ENCODE peak calls at places on chromosomes 3 and 15, in four cellular contexts. N, H, A and O are unnamed samples. For H3K4me1, the result is how much of the 10 kb centered on the place peaks cover.

GRCh38 chr3:185250247-185250646 is 3.6 kb downstream of the EHHADH start:
- DNase-seq in A (no peak), N (no peak), H (peak), O (no peak)

GRCh38 chr3:194584435-194584776 is 48.8 kb downstream of the TMEM44 start:
- DNase-seq in A (no peak), N (no peak), H (no peak), O (no peak)

GRCh38 chr3:76097588-76097975 is 312.2 kb upstream of the ZNF717 start:
- DNase-seq in N (no peak), H (peak), A (no peak), O (no peak)

GRCh38 chr3:56813656-56813965 is 11.9 kb upstream of the ARHGEF3 start:
- DNase-seq in N (no peak), H (no peak), A (no peak), O (no peak)

GRCh38 chr3:80355144-80355543 is 587.3 kb upstream of the ROBO1 start:
- DNase-seq in H (no peak), A (no peak), N (no peak), O (no peak)

GRCh38 chr15:52178765-52179164 is 12.4 kb downstream of the GNB5 start:
- DNase-seq in H (no peak), A (peak), N (peak), O (peak)

GRCh38 chr15:65368646-65369045 is 9.2 kb downstream of the IGDCC3 start:
- DNase-seq in A (no peak), H (no peak), N (no peak), O (no peak)

GRCh38 chr15:59069430-59069829 is 35.5 kb upstream of the CCNB2 start:
- DNase-seq in A (no peak), N (no peak), H (no peak), O (no peak)

GRCh38 chr15:43887901-43888300 is 61.1 kb downstream of the WDR76 start:
- DNase-seq in N (no peak), H (no peak), A (no peak), O (no peak)

GRCh38 chr3:137191133-137191923 is 233.5 kb downstream of the IL20RB start:
- DNase-seq in H (no peak), N (no peak), A (no peak), O (no peak)

GRCh38 chr15:74421302-74422245 is 12.2 kb downstream of the SEMA7A start:
- DNase-seq in A (no peak), H (no peak), N (no peak), O (no peak)

GRCh38 chr3:62369476-62369743 is 3.9 kb downstream of the FEZF2 start:
- DNase-seq in N (no peak), A (no peak), H (no peak), O (no peak)

GRCh38 chr15:41323611-41324010 is 8.8 kb downstream of the OIP5 start:
- DNase-seq in A (no peak), N (no peak), H (no peak), O (no peak)

GRCh38 chr3:188442430-188442829 is 288.5 kb downstream of the LPP start:
- DNase-seq in N (no peak), A (no peak), H (no peak), O (no peak)

GRCh38 chr3:188448813-188449212 is 294.9 kb downstream of the LPP start:
- DNase-seq in A (no peak), H (no peak), N (no peak), O (no peak)

GRCh38 chr3:188446791-188447190 is 292.8 kb downstream of the LPP start:
- DNase-seq in N (no peak), A (no peak), H (no peak), O (no peak)

GRCh38 chr3:188449421-188449820 is 295.5 kb downstream of the LPP start:
- DNase-seq in A (no peak), H (peak), N (no peak), O (no peak)

GRCh38 chr3:188446014-188446413 is 292.1 kb downstream of the LPP start:
- DNase-seq in H (no peak), N (no peak), A (no peak), O (no peak)
- H3K4me1 ChIP-seq in H (under half), N (under half), A (under half), O (under half)

GRCh38 chr3:161066926-161067325 is 38.2 kb downstream of the B3GALNT1 start:
- DNase-seq in A (no peak), N (no peak), H (no peak), O (no peak)

GRCh38 chr3:161064413-161064812 is 40.7 kb downstream of the B3GALNT1 start:
- DNase-seq in N (no peak), H (no peak), A (no peak), O (no peak)

GRCh38 chr3:161069441-161070251 is 35.5 kb downstream of the B3GALNT1 start:
- DNase-seq in A (no peak), H (peak), N (peak), O (peak)

GRCh38 chr3:161070252-161070930 is 34.8 kb downstream of the B3GALNT1 start:
- DNase-seq in A (no peak), N (no peak), H (no peak), O (no peak)

GRCh38 chr3:161067346-161067745 is 37.8 kb downstream of the B3GALNT1 start:
- DNase-seq in A (no peak), N (no peak), H (no peak), O (no peak)
- TF ChIP-seq CTCF in A (no peak), N (no peak), H (no peak), O (no peak)

DNA sequence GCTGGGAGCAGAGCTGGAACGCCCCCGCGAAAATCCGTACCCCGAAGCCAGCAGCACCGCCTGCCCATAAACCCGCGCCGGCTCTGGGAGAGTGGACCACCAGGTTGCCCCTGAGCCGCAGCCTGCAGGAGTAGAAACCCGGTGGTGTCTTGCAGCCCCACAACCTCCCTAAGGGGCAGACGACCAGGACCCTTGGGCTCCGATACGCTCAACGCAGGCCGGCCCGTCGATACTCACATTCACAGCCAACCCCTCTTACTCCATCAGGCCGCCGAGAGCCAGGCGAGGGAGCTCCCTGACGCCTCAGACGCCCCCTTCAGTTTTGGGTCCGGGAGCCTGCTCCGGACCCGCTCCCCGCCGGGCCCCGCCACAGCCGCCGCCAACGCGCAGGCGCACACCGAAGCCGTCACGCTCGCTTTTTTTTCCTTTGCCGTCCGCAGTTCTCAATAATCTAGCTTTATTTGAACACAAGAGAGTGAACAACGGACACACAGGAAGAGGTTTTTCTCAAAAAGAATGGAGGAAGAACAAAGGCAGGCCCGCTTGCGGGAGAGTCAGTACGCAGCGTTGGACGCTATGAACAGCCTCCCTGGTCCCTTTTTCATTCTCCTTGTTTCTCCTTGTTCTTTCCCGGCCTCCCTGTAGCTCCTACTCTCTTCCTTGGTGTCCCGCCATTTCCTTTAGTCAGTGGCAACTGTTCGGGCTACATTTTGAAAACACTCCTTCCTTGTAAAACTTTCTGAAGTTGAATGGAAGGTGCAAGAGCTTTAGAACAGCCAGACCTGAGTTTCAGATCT is at the start of gene ZNF106:
- DNase-seq in A (peak), N (peak), H (peak), O (peak)
- TF ChIP-seq POLR2A in A (peak), N (peak), H (peak), O (peak)

GRCh38 chr3:120420855-120421570 is 29.8 kb downstream of the FSTL1 start:
- DNase-seq in H (peak), N (no peak), A (no peak), O (peak)

GRCh38 chr3:120420360-120420759 is 30.4 kb downstream of the FSTL1 start:
- DNase-seq in H (no peak), A (no peak), N (no peak), O (no peak)

GRCh38 chr3:120418446-120418845 is 32.3 kb downstream of the FSTL1 start:
- DNase-seq in A (no peak), H (no peak), N (no peak), O (no peak)

GRCh38 chr3:120418866-120419490 is 31.8 kb downstream of the FSTL1 start:
- DNase-seq in H (no peak), N (peak), A (no peak), O (peak)

DNA sequence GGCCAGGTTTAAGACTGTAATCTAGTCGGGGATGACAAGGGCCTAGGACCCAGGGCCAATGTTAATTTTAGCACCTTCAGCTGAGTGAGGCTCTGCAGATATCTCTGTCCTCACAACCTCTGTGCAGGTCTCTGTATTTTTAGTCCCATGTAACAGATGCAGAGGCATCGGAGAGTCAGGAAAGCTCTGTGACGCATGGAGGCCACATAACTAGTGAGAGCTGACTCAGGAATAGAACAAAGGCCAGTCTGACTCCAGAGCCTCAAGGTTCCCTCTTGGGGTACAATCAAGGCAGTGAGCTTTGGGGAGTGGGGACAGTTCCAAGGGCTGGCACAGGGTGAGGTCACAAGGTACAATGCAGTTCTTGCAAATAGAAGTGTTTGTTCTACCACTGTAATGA is 31.0 kb downstream of the FSTL1 start:
- DNase-seq in N (no peak), A (no peak), H (no peak), O (no peak)
- H3K4me1 ChIP-seq in N (under half), A (under half), H (under half), O (under half)

GRCh38 chr15:72796515-72797337 is 13.2 kb upstream of the ADPGK start:
- DNase-seq in N (peak), H (peak), A (peak), O (no peak)
- TF ChIP-seq CTCF in N (peak), H (peak), A (peak), O (peak)